ENCODE peak calls at places on chromosome 17, in seven cellular contexts. One of them, this sample, is unnamed.

GRCh38 chr17:75152971-75153853 is 1.1 kb downstream of the JPT1 start:
- DNase-seq in T-cell: no peak
- DNase-seq in stimulated activated CD4-positive, alpha-beta T cell treated with anti-CD3 and anti-CD28 coated beads, Interleukin-15, amount 100 ng/mL, for 24 hours: peak
- DNase-seq in germinal center: peak
- DNase-seq in substantia nigra: no peak
- DNase-seq in stimulated activated CD8-positive, alpha-beta memory T cell treated with anti-CD3 and anti-CD28 coated beads, Interleukin-4, amount 100 ng/mL, for 4 hours: no peak
- DNase-seq in kidney glomerular epithelial cell: peak
- DNase-seq in this sample: peak

GRCh38 chr17:69607162-69607834 is 192.8 kb downstream of the MAP2K6 start:
- DNase-seq in T-cell: no peak
- DNase-seq in stimulated activated CD4-positive, alpha-beta T cell treated with anti-CD3 and anti-CD28 coated beads, Interleukin-15, amount 100 ng/mL, for 24 hours: peak
- DNase-seq in germinal center: peak
- DNase-seq in substantia nigra: peak
- DNase-seq in stimulated activated CD8-positive, alpha-beta memory T cell treated with anti-CD3 and anti-CD28 coated beads, Interleukin-4, amount 100 ng/mL, for 4 hours: no peak
- DNase-seq in kidney glomerular epithelial cell: peak
- DNase-seq in this sample: peak

GRCh38 chr17:82887255-82888164 is 47.7 kb upstream of the ZNF750 start:
- DNase-seq in T-cell: no peak
- DNase-seq in stimulated activated CD4-positive, alpha-beta T cell treated with anti-CD3 and anti-CD28 coated beads, Interleukin-15, amount 100 ng/mL, for 24 hours: no peak
- DNase-seq in germinal center: no peak
- DNase-seq in substantia nigra: no peak
- DNase-seq in stimulated activated CD8-positive, alpha-beta memory T cell treated with anti-CD3 and anti-CD28 coated beads, Interleukin-4, amount 100 ng/mL, for 4 hours: no peak
- DNase-seq in kidney glomerular epithelial cell: no peak
- DNase-seq in this sample: no peak

GRCh38 chr17:1976000-1976682 is 49.0 kb downstream of the RTN4RL1 start:
- DNase-seq in T-cell: no peak
- DNase-seq in stimulated activated CD4-positive, alpha-beta T cell treated with anti-CD3 and anti-CD28 coated beads, Interleukin-15, amount 100 ng/mL, for 24 hours: no peak
- DNase-seq in germinal center: no peak
- DNase-seq in substantia nigra: no peak
- DNase-seq in stimulated activated CD8-positive, alpha-beta memory T cell treated with anti-CD3 and anti-CD28 coated beads, Interleukin-4, amount 100 ng/mL, for 4 hours: no peak
- DNase-seq in kidney glomerular epithelial cell: no peak
- DNase-seq in this sample: no peak

GRCh38 chr17:64150237-64151015 is 20.5 kb upstream of the ERN1 start:
- DNase-seq in T-cell: no peak
- DNase-seq in stimulated activated CD4-positive, alpha-beta T cell treated with anti-CD3 and anti-CD28 coated beads, Interleukin-15, amount 100 ng/mL, for 24 hours: no peak
- DNase-seq in germinal center: no peak
- DNase-seq in substantia nigra: no peak
- DNase-seq in stimulated activated CD8-positive, alpha-beta memory T cell treated with anti-CD3 and anti-CD28 coated beads, Interleukin-4, amount 100 ng/mL, for 4 hours: no peak
- DNase-seq in kidney glomerular epithelial cell: no peak
- DNase-seq in this sample: peak

GRCh38 chr17:73798111-73798748 is 154.0 kb upstream of the SDK2 start:
- DNase-seq in T-cell: no peak
- DNase-seq in stimulated activated CD4-positive, alpha-beta T cell treated with anti-CD3 and anti-CD28 coated beads, Interleukin-15, amount 100 ng/mL, for 24 hours: no peak
- DNase-seq in germinal center: no peak
- DNase-seq in substantia nigra: no peak
- DNase-seq in stimulated activated CD8-positive, alpha-beta memory T cell treated with anti-CD3 and anti-CD28 coated beads, Interleukin-4, amount 100 ng/mL, for 4 hours: no peak
- DNase-seq in kidney glomerular epithelial cell: peak
- DNase-seq in this sample: peak

GRCh38 chr17:38338053-38338452 is 5.7 kb downstream of the GPR179 start:
- DNase-seq in T-cell: no peak
- DNase-seq in stimulated activated CD4-positive, alpha-beta T cell treated with anti-CD3 and anti-CD28 coated beads, Interleukin-15, amount 100 ng/mL, for 24 hours: no peak
- DNase-seq in germinal center: no peak
- DNase-seq in substantia nigra: peak
- DNase-seq in stimulated activated CD8-positive, alpha-beta memory T cell treated with anti-CD3 and anti-CD28 coated beads, Interleukin-4, amount 100 ng/mL, for 4 hours: no peak
- DNase-seq in kidney glomerular epithelial cell: no peak
- DNase-seq in this sample: no peak

GRCh38 chr17:38815576-38816193 is 9.4 kb downstream of the CWC25 start:
- DNase-seq in T-cell: no peak
- DNase-seq in stimulated activated CD4-positive, alpha-beta T cell treated with anti-CD3 and anti-CD28 coated beads, Interleukin-15, amount 100 ng/mL, for 24 hours: peak
- DNase-seq in germinal center: peak
- DNase-seq in substantia nigra: no peak
- DNase-seq in stimulated activated CD8-positive, alpha-beta memory T cell treated with anti-CD3 and anti-CD28 coated beads, Interleukin-4, amount 100 ng/mL, for 4 hours: no peak
- DNase-seq in kidney glomerular epithelial cell: peak
- DNase-seq in this sample: peak

GRCh38 chr17:44069974-44070454 is 521 bp upstream of the G6PC3 start:
- DNase-seq in T-cell: no peak
- DNase-seq in stimulated activated CD4-positive, alpha-beta T cell treated with anti-CD3 and anti-CD28 coated beads, Interleukin-15, amount 100 ng/mL, for 24 hours: peak
- DNase-seq in germinal center: peak
- DNase-seq in substantia nigra: no peak
- DNase-seq in stimulated activated CD8-positive, alpha-beta memory T cell treated with anti-CD3 and anti-CD28 coated beads, Interleukin-4, amount 100 ng/mL, for 4 hours: no peak
- DNase-seq in kidney glomerular epithelial cell: no peak
- DNase-seq in this sample: peak

GRCh38 chr17:72665841-72666518 is 426.5 kb downstream of the SLC39A11 start:
- DNase-seq in T-cell: no peak
- DNase-seq in stimulated activated CD4-positive, alpha-beta T cell treated with anti-CD3 and anti-CD28 coated beads, Interleukin-15, amount 100 ng/mL, for 24 hours: no peak
- DNase-seq in germinal center: no peak
- DNase-seq in substantia nigra: no peak
- DNase-seq in stimulated activated CD8-positive, alpha-beta memory T cell treated with anti-CD3 and anti-CD28 coated beads, Interleukin-4, amount 100 ng/mL, for 4 hours: no peak
- DNase-seq in kidney glomerular epithelial cell: no peak
- DNase-seq in this sample: peak

GRCh38 chr17:80192268-80192667 is 22.4 kb downstream of the CARD14 start:
- DNase-seq in T-cell: no peak
- DNase-seq in stimulated activated CD4-positive, alpha-beta T cell treated with anti-CD3 and anti-CD28 coated beads, Interleukin-15, amount 100 ng/mL, for 24 hours: no peak
- DNase-seq in germinal center: no peak
- DNase-seq in substantia nigra: peak
- DNase-seq in stimulated activated CD8-positive, alpha-beta memory T cell treated with anti-CD3 and anti-CD28 coated beads, Interleukin-4, amount 100 ng/mL, for 4 hours: no peak
- DNase-seq in kidney glomerular epithelial cell: no peak
- DNase-seq in this sample: no peak

GRCh38 chr17:78131172-78132085 is 858 bp downstream of the TMC8 start:
- DNase-seq in T-cell: no peak
- DNase-seq in stimulated activated CD4-positive, alpha-beta T cell treated with anti-CD3 and anti-CD28 coated beads, Interleukin-15, amount 100 ng/mL, for 24 hours: peak
- DNase-seq in germinal center: peak
- DNase-seq in substantia nigra: peak
- DNase-seq in stimulated activated CD8-positive, alpha-beta memory T cell treated with anti-CD3 and anti-CD28 coated beads, Interleukin-4, amount 100 ng/mL, for 4 hours: peak
- DNase-seq in kidney glomerular epithelial cell: no peak
- DNase-seq in this sample: no peak

GRCh38 chr17:73742915-73743314 is 98.7 kb upstream of the SDK2 start:
- DNase-seq in T-cell: no peak
- DNase-seq in stimulated activated CD4-positive, alpha-beta T cell treated with anti-CD3 and anti-CD28 coated beads, Interleukin-15, amount 100 ng/mL, for 24 hours: no peak
- DNase-seq in germinal center: no peak
- DNase-seq in substantia nigra: no peak
- DNase-seq in stimulated activated CD8-positive, alpha-beta memory T cell treated with anti-CD3 and anti-CD28 coated beads, Interleukin-4, amount 100 ng/mL, for 4 hours: no peak
- DNase-seq in kidney glomerular epithelial cell: no peak
- DNase-seq in this sample: no peak

GRCh38 chr17:33381201-33381600 is 88.1 kb upstream of the ASIC2 start:
- DNase-seq in T-cell: no peak
- DNase-seq in stimulated activated CD4-positive, alpha-beta T cell treated with anti-CD3 and anti-CD28 coated beads, Interleukin-15, amount 100 ng/mL, for 24 hours: no peak
- DNase-seq in germinal center: no peak
- DNase-seq in substantia nigra: no peak
- DNase-seq in stimulated activated CD8-positive, alpha-beta memory T cell treated with anti-CD3 and anti-CD28 coated beads, Interleukin-4, amount 100 ng/mL, for 4 hours: no peak
- DNase-seq in kidney glomerular epithelial cell: no peak
- DNase-seq in this sample: peak

GRCh38 chr17:14198013-14198412 is 38.6 kb downstream of the CDRT15 start:
- DNase-seq in T-cell: no peak
- DNase-seq in stimulated activated CD4-positive, alpha-beta T cell treated with anti-CD3 and anti-CD28 coated beads, Interleukin-15, amount 100 ng/mL, for 24 hours: no peak
- DNase-seq in germinal center: no peak
- DNase-seq in substantia nigra: no peak
- DNase-seq in stimulated activated CD8-positive, alpha-beta memory T cell treated with anti-CD3 and anti-CD28 coated beads, Interleukin-4, amount 100 ng/mL, for 4 hours: no peak
- DNase-seq in kidney glomerular epithelial cell: no peak
- DNase-seq in this sample: no peak

GRCh38 chr17:57810740-57811632 is 38.9 kb downstream of the MRPS23 start:
- DNase-seq in T-cell: no peak
- DNase-seq in stimulated activated CD4-positive, alpha-beta T cell treated with anti-CD3 and anti-CD28 coated beads, Interleukin-15, amount 100 ng/mL, for 24 hours: no peak
- DNase-seq in germinal center: peak
- DNase-seq in substantia nigra: peak
- DNase-seq in stimulated activated CD8-positive, alpha-beta memory T cell treated with anti-CD3 and anti-CD28 coated beads, Interleukin-4, amount 100 ng/mL, for 4 hours: no peak
- DNase-seq in kidney glomerular epithelial cell: peak
- DNase-seq in this sample: peak

GRCh38 chr17:17434477-17434876 is 42.3 kb upstream of the MED9 start:
- DNase-seq in T-cell: no peak
- DNase-seq in stimulated activated CD4-positive, alpha-beta T cell treated with anti-CD3 and anti-CD28 coated beads, Interleukin-15, amount 100 ng/mL, for 24 hours: no peak
- DNase-seq in germinal center: no peak
- DNase-seq in substantia nigra: no peak
- DNase-seq in stimulated activated CD8-positive, alpha-beta memory T cell treated with anti-CD3 and anti-CD28 coated beads, Interleukin-4, amount 100 ng/mL, for 4 hours: no peak
- DNase-seq in kidney glomerular epithelial cell: no peak
- DNase-seq in this sample: peak

GRCh38 chr17:80938556-80938955 is 53.1 kb upstream of the CHMP6 start:
- DNase-seq in T-cell: peak
- DNase-seq in stimulated activated CD4-positive, alpha-beta T cell treated with anti-CD3 and anti-CD28 coated beads, Interleukin-15, amount 100 ng/mL, for 24 hours: peak
- DNase-seq in germinal center: no peak
- DNase-seq in substantia nigra: no peak
- DNase-seq in stimulated activated CD8-positive, alpha-beta memory T cell treated with anti-CD3 and anti-CD28 coated beads, Interleukin-4, amount 100 ng/mL, for 4 hours: no peak
- DNase-seq in kidney glomerular epithelial cell: no peak
- DNase-seq in this sample: no peak

GRCh38 chr17:41003926-41004325 is 4.2 kb upstream of the KRTAP3-2 start:
- DNase-seq in T-cell: no peak
- DNase-seq in stimulated activated CD4-positive, alpha-beta T cell treated with anti-CD3 and anti-CD28 coated beads, Interleukin-15, amount 100 ng/mL, for 24 hours: no peak
- DNase-seq in germinal center: no peak
- DNase-seq in substantia nigra: no peak
- DNase-seq in stimulated activated CD8-positive, alpha-beta memory T cell treated with anti-CD3 and anti-CD28 coated beads, Interleukin-4, amount 100 ng/mL, for 4 hours: no peak
- DNase-seq in kidney glomerular epithelial cell: no peak
- DNase-seq in this sample: no peak

GRCh38 chr17:40371261-40371929 is 6.9 kb upstream of the GJD3 start:
- DNase-seq in T-cell: peak
- DNase-seq in stimulated activated CD4-positive, alpha-beta T cell treated with anti-CD3 and anti-CD28 coated beads, Interleukin-15, amount 100 ng/mL, for 24 hours: peak
- DNase-seq in germinal center: peak
- DNase-seq in substantia nigra: no peak
- DNase-seq in stimulated activated CD8-positive, alpha-beta memory T cell treated with anti-CD3 and anti-CD28 coated beads, Interleukin-4, amount 100 ng/mL, for 4 hours: no peak
- DNase-seq in kidney glomerular epithelial cell: no peak
- DNase-seq in this sample: peak

GRCh38 chr17:915416-916201 is 64.0 kb downstream of the NXN start:
- DNase-seq in T-cell: no peak
- DNase-seq in stimulated activated CD4-positive, alpha-beta T cell treated with anti-CD3 and anti-CD28 coated beads, Interleukin-15, amount 100 ng/mL, for 24 hours: no peak
- DNase-seq in germinal center: no peak
- DNase-seq in substantia nigra: peak
- DNase-seq in stimulated activated CD8-positive, alpha-beta memory T cell treated with anti-CD3 and anti-CD28 coated beads, Interleukin-4, amount 100 ng/mL, for 4 hours: no peak
- DNase-seq in kidney glomerular epithelial cell: no peak
- DNase-seq in this sample: peak

GRCh38 chr17:39676198-39676819 is 8.1 kb downstream of the PNMT start:
- DNase-seq in T-cell: peak
- DNase-seq in stimulated activated CD4-positive, alpha-beta T cell treated with anti-CD3 and anti-CD28 coated beads, Interleukin-15, amount 100 ng/mL, for 24 hours: peak
- DNase-seq in germinal center: no peak
- DNase-seq in substantia nigra: peak
- DNase-seq in stimulated activated CD8-positive, alpha-beta memory T cell treated with anti-CD3 and anti-CD28 coated beads, Interleukin-4, amount 100 ng/mL, for 4 hours: no peak
- DNase-seq in kidney glomerular epithelial cell: no peak
- DNase-seq in this sample: peak

GRCh38 chr17:53316988-53317387 is 505.7 kb upstream of the KIF2B start:
- DNase-seq in T-cell: no peak
- DNase-seq in stimulated activated CD4-positive, alpha-beta T cell treated with anti-CD3 and anti-CD28 coated beads, Interleukin-15, amount 100 ng/mL, for 24 hours: no peak
- DNase-seq in germinal center: no peak
- DNase-seq in substantia nigra: no peak
- DNase-seq in stimulated activated CD8-positive, alpha-beta memory T cell treated with anti-CD3 and anti-CD28 coated beads, Interleukin-4, amount 100 ng/mL, for 4 hours: no peak
- DNase-seq in kidney glomerular epithelial cell: no peak
- DNase-seq in this sample: no peak

GRCh38 chr17:2904135-2904534 is 107.9 kb downstream of the RAP1GAP2 start:
- DNase-seq in T-cell: no peak
- DNase-seq in stimulated activated CD4-positive, alpha-beta T cell treated with anti-CD3 and anti-CD28 coated beads, Interleukin-15, amount 100 ng/mL, for 24 hours: no peak
- DNase-seq in germinal center: no peak
- DNase-seq in substantia nigra: no peak
- DNase-seq in stimulated activated CD8-positive, alpha-beta memory T cell treated with anti-CD3 and anti-CD28 coated beads, Interleukin-4, amount 100 ng/mL, for 4 hours: no peak
- DNase-seq in kidney glomerular epithelial cell: no peak
- DNase-seq in this sample: peak

GRCh38 chr17:17467021-17467420 is 9.8 kb upstream of the MED9 start:
- DNase-seq in T-cell: no peak
- DNase-seq in stimulated activated CD4-positive, alpha-beta T cell treated with anti-CD3 and anti-CD28 coated beads, Interleukin-15, amount 100 ng/mL, for 24 hours: no peak
- DNase-seq in germinal center: no peak
- DNase-seq in substantia nigra: no peak
- DNase-seq in stimulated activated CD8-positive, alpha-beta memory T cell treated with anti-CD3 and anti-CD28 coated beads, Interleukin-4, amount 100 ng/mL, for 4 hours: no peak
- DNase-seq in kidney glomerular epithelial cell: no peak
- DNase-seq in this sample: no peak

GRCh38 chr17:39603304-39604016 is 4.3 kb downstream of the NEUROD2 start:
- DNase-seq in T-cell: no peak
- DNase-seq in stimulated activated CD4-positive, alpha-beta T cell treated with anti-CD3 and anti-CD28 coated beads, Interleukin-15, amount 100 ng/mL, for 24 hours: no peak
- DNase-seq in germinal center: no peak
- DNase-seq in substantia nigra: no peak
- DNase-seq in stimulated activated CD8-positive, alpha-beta memory T cell treated with anti-CD3 and anti-CD28 coated beads, Interleukin-4, amount 100 ng/mL, for 4 hours: no peak
- DNase-seq in kidney glomerular epithelial cell: no peak
- DNase-seq in this sample: no peak

GRCh38 chr17:33560165-33560564 is 267.1 kb upstream of the ASIC2 start:
- DNase-seq in T-cell: no peak
- DNase-seq in stimulated activated CD4-positive, alpha-beta T cell treated with anti-CD3 and anti-CD28 coated beads, Interleukin-15, amount 100 ng/mL, for 24 hours: no peak
- DNase-seq in germinal center: no peak
- DNase-seq in substantia nigra: no peak
- DNase-seq in stimulated activated CD8-positive, alpha-beta memory T cell treated with anti-CD3 and anti-CD28 coated beads, Interleukin-4, amount 100 ng/mL, for 4 hours: no peak
- DNase-seq in kidney glomerular epithelial cell: no peak
- DNase-seq in this sample: peak

This sample was measured in EH.